ENCODE peak calls at places on chromosomes 1 and 21, in nine cellular contexts. T is right lobe of liver; V is CD8-positive, alpha-beta memory T cell; G is mucosa of gallbladder; B is CD4-positive, alpha-beta T cell; H is COR-L47; M is iris pigment epithelial cell; C is left cardiac atrium; L is RWPE1. S is an unnamed sample.

GRCh38 chr21:46634966-46635323 is 529 bp upstream of the PRMT2 start:
- DNase-seq in V (no peak), B (no peak), L (peak; percentile 69), H (peak; percentile 76), G (peak; percentile 73), C (peak; percentile 77), M (peak; percentile 89), T (no peak), S (peak; percentile 82)

GRCh38 chr1:16076871-16077250 is 3.4 kb upstream of the FAM131C start:
- DNase-seq in G (no peak), B (no peak), V (no peak), T (no peak), L (peak; percentile 76), H (no peak), M (peak; percentile 26), C (no peak), S (no peak)

GRCh38 chr1:168379110-168379860 is 98.6 kb downstream of the TBX19 start:
- DNase-seq in G (no peak), V (no peak), L (peak; percentile 37), T (no peak), C (no peak), M (peak; percentile 42), H (no peak), B (no peak), S (peak; percentile 52)

GRCh38 chr1:168465942-168466702 is 77.7 kb downstream of the XCL2 start:
- DNase-seq in B (no peak), M (peak; percentile 85), L (peak; percentile 46), T (no peak), H (peak; percentile 95), C (peak; percentile 23), G (peak; percentile 29), V (no peak), S (peak; percentile 83)

GRCh38 chr1:202671388-202671787 is 38.9 kb downstream of the SYT2 start:
- DNase-seq in B (no peak), M (peak; percentile 9), C (no peak), L (no peak), H (peak; percentile 49), G (peak; percentile 68), T (peak; percentile 53), V (no peak), S (no peak)

GRCh38 chr1:13505020-13505419 is 8.8 kb downstream of the LRRC38 start:
- DNase-seq in V (no peak), B (no peak), M (no peak), C (no peak), G (no peak), T (no peak), L (no peak), H (no peak), S (no peak)

GRCh38 chr1:231337043-231337471 is 595 bp downstream of the EXOC8 start:
- DNase-seq in G (no peak), H (no peak), M (peak; percentile 27), L (no peak), T (no peak), V (no peak), C (no peak), B (peak; percentile 40), S (no peak)

GRCh38 chr1:15575549-15576150 is 9.2 kb downstream of the AGMAT start:
- DNase-seq in V (no peak), T (no peak), G (no peak), H (no peak), M (no peak), B (no peak), L (no peak), C (no peak), S (no peak)

GRCh38 chr1:78303620-78304019 is 187.2 kb upstream of the PTGFR start:
- DNase-seq in G (peak; percentile 81), T (no peak), L (peak; percentile 91), H (no peak), M (peak; percentile 84), V (no peak), C (peak; percentile 31), B (no peak), S (peak; percentile 94)

GRCh38 chr1:66532798-66533783 is 862 bp upstream of the SGIP1 start:
- DNase-seq in L (no peak), H (no peak), B (no peak), C (peak; percentile 28), V (no peak), T (no peak), M (peak; percentile 91), G (no peak), S (no peak)

GRCh38 chr1:78676347-78676982 is 26.8 kb downstream of the IFI44 start:
- DNase-seq in C (no peak), B (peak; percentile 48), M (peak; percentile 74), V (peak; percentile 43), L (peak; percentile 41), G (peak; percentile 71), T (peak; percentile 51), H (peak; percentile 42), S (no peak)

GRCh38 chr1:226629210-226629895 is 80.8 kb downstream of the STUM start:
- DNase-seq in G (no peak), M (no peak), T (peak; percentile 30), H (no peak), L (no peak), V (no peak), C (no peak), B (no peak), S (no peak)

GRCh38 chr1:50774759-50775351 is 185.2 kb downstream of the FAF1 start:
- DNase-seq in C (no peak), G (no peak), T (no peak), H (peak; percentile 49), V (peak; percentile 19), M (peak; percentile 67), L (peak; percentile 39), B (no peak), S (peak; percentile 16)

GRCh38 chr1:80171101-80171500 is 1164.6 kb upstream of the ADGRL4 start:
- DNase-seq in B (no peak), M (peak; percentile 1), H (peak; percentile 50), L (no peak), V (no peak), T (no peak), C (no peak), G (no peak), S (peak; percentile 41)

GRCh38 chr1:156407344-156407743 is 38.3 kb downstream of the RHBG start:
- DNase-seq in L (no peak), M (no peak), H (no peak), B (no peak), G (no peak), C (no peak), V (no peak), T (no peak), S (no peak)

GRCh38 chr1:65527672-65528071 is 107.2 kb downstream of the LEPR start:
- DNase-seq in L (no peak), T (no peak), G (no peak), B (no peak), H (no peak), C (peak; percentile 32), V (no peak), M (no peak), S (no peak)

GRCh38 chr21:39613029-39613934 is 542 bp downstream of the B3GALT5 start:
- DNase-seq in G (no peak), L (no peak), T (no peak), B (no peak), H (no peak), M (no peak), C (no peak), V (no peak), S (no peak)

GRCh38 chr1:152502496-152503180 is 8.0 kb upstream of the LCE5A start:
- DNase-seq in B (no peak), T (no peak), M (no peak), C (no peak), H (no peak), V (no peak), G (no peak), L (peak; percentile 80), S (peak; percentile 90)

GRCh38 chr1:226121587-226122400 is 59.3 kb downstream of the H3-3A start:
- DNase-seq in L (peak; percentile 89), C (peak; percentile 66), T (peak; percentile 64), H (peak; percentile 69), G (peak; percentile 63), V (peak; percentile 82), B (peak; percentile 64), M (no peak), S (no peak)

GRCh38 chr1:228265167-228265566 is 57.3 kb downstream of the OBSCN start:
- DNase-seq in G (no peak), T (no peak), L (peak; percentile 23), B (no peak), H (no peak), C (no peak), M (peak; percentile 36), V (no peak), S (no peak)

GRCh38 chr1:209455133-209455532 is 128.4 kb upstream of the CAMK1G start:
- DNase-seq in H (peak; percentile 67), C (no peak), L (no peak), V (no peak), M (no peak), G (no peak), B (no peak), T (no peak), S (no peak)

GRCh38 chr1:62784509-62785365 is 805 bp downstream of the ATG4C start:
- DNase-seq in B (no peak), M (peak; percentile 20), V (no peak), T (no peak), C (no peak), L (peak; percentile 57), G (no peak), H (no peak), S (no peak)

GRCh38 chr1:147833231-147833840 is 69.3 kb upstream of the GJA8 start:
- DNase-seq in M (no peak), C (no peak), T (no peak), G (peak; percentile 57), B (no peak), V (no peak), L (peak; percentile 16), H (no peak), S (no peak)

GRCh38 chr1:54810144-54810942 is 9.2 kb upstream of the TTC22 start:
- DNase-seq in H (peak; percentile 41), M (peak; percentile 29), C (peak; percentile 59), L (peak; percentile 76), T (peak; percentile 85), B (peak; percentile 47), V (peak; percentile 46), G (peak; percentile 73), S (peak; percentile 34)

GRCh38 chr1:63276625-63277024 is 45.7 kb upstream of the FOXD3 start:
- DNase-seq in G (no peak), M (no peak), C (no peak), L (no peak), V (no peak), B (no peak), H (no peak), T (no peak), S (no peak)

GRCh38 chr1:20658166-20658915 is 2.8 kb downstream of the DDOST start:
- DNase-seq in H (no peak), G (no peak), M (no peak), V (no peak), L (no peak), C (no peak), T (no peak), B (no peak), S (no peak)

GRCh38 chr1:201377611-201378092 is at the start of gene TNNT2:
- DNase-seq in V (no peak), H (no peak), L (no peak), M (no peak), T (no peak), B (no peak), G (no peak), C (peak; percentile 69), S (no peak)

GRCh38 chr1:92485374-92486250 is 1.1 kb downstream of the GFI1 start:
- DNase-seq in H (peak; percentile 67), M (peak; percentile 33), L (no peak), B (peak; percentile 70), T (peak; percentile 65), G (peak; percentile 27), V (peak; percentile 78), C (peak; percentile 48), S (peak; percentile 59)

GRCh38 chr1:42392255-42392654 is 11.7 kb downstream of the RIMKLA start:
- DNase-seq in B (no peak), M (no peak), H (peak; percentile 56), G (no peak), C (no peak), V (no peak), T (no peak), L (no peak), S (no peak)

GRCh38 chr21:38505654-38506523 is 7.6 kb upstream of the ERG start:
- DNase-seq in H (peak; percentile 55), T (no peak), C (no peak), M (peak; percentile 81), V (no peak), G (peak; percentile 55), B (no peak), L (peak; percentile 55), S (peak; percentile 48)

S was measured in NCI-H226.